ENCODE peak calls at places on chromosomes 16 and 17, in ten cellular contexts. Z, O, X, D, G, J, U, V, Q and T are unnamed samples.

GRCh38 chr17:8288336-8289102 is at the start of gene RANGRF:
- DNase-seq in D (peak; percentile 92), Q (peak; percentile 69), U (no peak), Z (peak; percentile 95), V (peak; percentile 96), G (peak; percentile 92), X (peak; percentile 55), O (peak; percentile 92), J (peak; percentile 82), T (peak; percentile 98)

GRCh38 chr16:72195609-72196008 is 23.7 kb upstream of the PMFBP1 start:
- DNase-seq in G (no peak), Q (no peak), V (no peak), Z (no peak), D (no peak), U (no peak), X (no peak), J (no peak), O (no peak), T (no peak)

GRCh38 chr17:46158323-46159296 is 34.6 kb downstream of the KANSL1 start:
- DNase-seq in O (no peak), V (no peak), G (peak; percentile 41), X (peak; percentile 21), U (no peak), Q (no peak), Z (no peak), J (no peak), D (no peak), T (no peak)

GRCh38 chr17:78040561-78041400 is 82.3 kb downstream of the TNRC6C start:
- DNase-seq in G (peak; percentile 74), J (peak; percentile 35), U (no peak), Q (peak; percentile 90), Z (peak; percentile 31), V (peak; percentile 83), X (peak; percentile 74), O (peak; percentile 14), D (peak; percentile 64), T (peak; percentile 58)

GRCh38 chr17:82924812-82925211 is 85.0 kb upstream of the ZNF750 start:
- DNase-seq in G (no peak), J (no peak), U (no peak), Z (no peak), Q (no peak), D (no peak), X (no peak), O (peak; percentile 12), V (no peak), T (no peak)

GRCh38 chr17:49723423-49723822 is 15.7 kb upstream of the SLC35B1 start:
- DNase-seq in V (no peak), X (no peak), Z (peak; percentile 47), D (no peak), G (no peak), Q (no peak), U (no peak), O (no peak), J (no peak), T (no peak)

GRCh38 chr16:65658339-65659275 is 536.7 kb upstream of the CDH11 start:
- DNase-seq in D (no peak), U (no peak), Q (peak; percentile 6), G (no peak), O (no peak), J (no peak), Z (no peak), V (peak; percentile 89), X (no peak), T (peak; percentile 47)

GRCh38 chr17:60086822-60087591 is 8.3 kb upstream of the HEATR6 start:
- DNase-seq in X (no peak), Z (no peak), Q (no peak), D (no peak), J (no peak), O (peak; percentile 25), U (peak; percentile 16), V (peak; percentile 75), G (peak; percentile 46), T (peak; percentile 60)

GRCh38 chr17:54900457-54901229 is at the start of gene TOM1L1:
- DNase-seq in O (peak; percentile 79), X (peak; percentile 98), Q (no peak), J (peak; percentile 21), V (peak; percentile 92), G (peak; percentile 95), U (no peak), Z (peak; percentile 87), D (peak; percentile 43), T (peak; percentile 72)

GRCh38 chr16:54651440-54651839 is 279.2 kb upstream of the IRX5 start:
- DNase-seq in J (no peak), Q (no peak), D (no peak), Z (no peak), U (no peak), X (no peak), G (no peak), V (no peak), O (no peak), T (no peak)

GRCh38 chr17:68763551-68763950 is 162.4 kb upstream of the FAM20A start:
- DNase-seq in G (no peak), V (no peak), Z (no peak), O (no peak), Q (no peak), X (no peak), D (no peak), U (no peak), J (no peak), T (no peak)

GRCh38 chr17:7842380-7842949 is 8.4 kb downstream of the KDM6B start:
- DNase-seq in U (peak; percentile 82), G (no peak), Z (peak; percentile 74), Q (peak; percentile 65), X (peak; percentile 38), V (peak; percentile 72), D (peak; percentile 89), O (peak; percentile 83), J (peak; percentile 98), T (peak; percentile 82)

GRCh38 chr17:535165-535564 is 179.5 kb downstream of the VPS53 start:
- DNase-seq in D (no peak), V (no peak), G (no peak), U (no peak), Q (no peak), X (no peak), O (no peak), J (no peak), Z (no peak), T (no peak)

GRCh38 chr16:71748226-71748625 is 23.7 kb upstream of the PHLPP2 start:
- DNase-seq in U (no peak), G (no peak), D (no peak), O (no peak), Z (no peak), V (no peak), X (no peak), Q (no peak), J (no peak), T (no peak)

GRCh38 chr16:2985893-2986355 is 5.7 kb upstream of the PKMYT1 start:
- DNase-seq in X (no peak), D (no peak), O (peak; percentile 56), J (no peak), G (no peak), Z (no peak), V (no peak), Q (peak; percentile 12), U (no peak), T (no peak)

GRCh38 chr17:3961564-3962047 is 2.6 kb downstream of the ATP2A3 start:
- DNase-seq in Z (peak; percentile 74), X (no peak), V (no peak), O (no peak), U (no peak), G (peak; percentile 35), Q (no peak), J (no peak), D (peak; percentile 51), T (no peak)

GRCh38 chr16:57966133-57966805 is 4.7 kb downstream of the CNGB1 start:
- DNase-seq in Q (no peak), D (no peak), V (no peak), J (no peak), U (no peak), G (no peak), X (no peak), Z (no peak), O (no peak), T (no peak)

GRCh38 chr17:82246365-82247174 is 17.7 kb downstream of the SLC16A3 start:
- DNase-seq in J (no peak), D (no peak), U (no peak), V (peak; percentile 59), Q (no peak), G (no peak), O (peak; percentile 78), Z (no peak), X (no peak), T (peak; percentile 55)

GRCh38 chr17:29219378-29220047 is 27.1 kb upstream of the CRYBA1 start:
- DNase-seq in G (peak; percentile 41), X (peak; percentile 75), D (peak; percentile 83), U (peak; percentile 23), O (peak; percentile 89), Z (peak; percentile 79), J (peak; percentile 65), Q (peak; percentile 49), V (peak; percentile 88), T (peak; percentile 81)

GRCh38 chr17:7114875-7115614 is 423 bp upstream of the ASGR2 start:
- DNase-seq in O (peak; percentile 43), Z (no peak), J (no peak), G (no peak), V (no peak), D (no peak), Q (no peak), X (no peak), U (no peak), T (no peak)

GRCh38 chr17:2929881-2930533 is 133.4 kb downstream of the OR1D5 start:
- DNase-seq in U (no peak), G (peak; percentile 12), O (peak; percentile 47), X (no peak), Z (peak; percentile 68), J (peak; percentile 26), Q (no peak), D (peak; percentile 35), V (peak; percentile 50), T (peak; percentile 55)

GRCh38 chr16:88306860-88307545 is 75.8 kb upstream of the ZNF469 start:
- DNase-seq in G (no peak), X (no peak), Q (no peak), D (no peak), U (no peak), O (peak; percentile 85), J (no peak), V (peak; percentile 87), Z (no peak), T (peak; percentile 99)

GRCh38 chr17:8799001-8799850 is at the start of gene MFSD6L:
- DNase-seq in V (no peak), X (peak; percentile 55), O (no peak), Q (no peak), Z (peak; percentile 80), G (no peak), J (no peak), U (no peak), D (no peak), T (no peak)

GRCh38 chr17:78597923-78598545 is 20.8 kb upstream of the DNAH17 start:
- DNase-seq in Z (no peak), U (no peak), J (no peak), D (no peak), X (no peak), O (peak; percentile 33), Q (no peak), V (peak; percentile 60), G (no peak), T (peak; percentile 44)